ENCODE peak calls at places on chromosomes 6 and 20, in eight cellular contexts. Y is stimulated activated CD4-positive, alpha-beta T cell treated with anti-CD3 and anti-CD28 coated beads, Interleukin-15, amount 100 ng/mL, for 24 hours; R is bronchial epithelial cell; L is NCI-H460; M is GF-D8; W is AG20443; J is mucosa of descending colon; B is aorta. P is an unnamed sample.

GRCh38 chr6:19279137-19279747 is 557.9 kb upstream of the ID4 start:
- DNase-seq in Y (no peak), R (peak), L (no peak), M (no peak), W (no peak), J (no peak), B (no peak), P (peak)

GRCh38 chr6:142400495-142400894 is 98.7 kb downstream of the ADGRG6 start:
- DNase-seq in Y (no peak), R (peak), L (no peak), M (no peak), W (no peak), J (no peak), B (no peak), P (peak)

GRCh38 chr6:56938634-56939294 is 16.1 kb upstream of the BEND6 start:
- DNase-seq in Y (peak), R (peak), L (peak), M (no peak), W (peak), J (no peak), B (peak), P (no peak)

GRCh38 chr6:105511639-105512038 is 108.8 kb upstream of the PREP start:
- DNase-seq in Y (no peak), R (no peak), L (no peak), M (no peak), W (no peak), J (no peak), B (no peak), P (no peak)

GRCh38 chr20:2102585-2103453 is 1.2 kb downstream of the STK35 start:
- DNase-seq in Y (peak), R (peak), L (peak), M (peak), W (peak), J (peak), B (peak), P (peak)

GRCh38 chr6:106906227-106906626 is 68.3 kb downstream of the CD24 start:
- DNase-seq in Y (no peak), R (no peak), L (no peak), M (no peak), W (no peak), J (no peak), B (no peak), P (no peak)

GRCh38 chr20:48052492-48052870 is 267.2 kb upstream of the SULF2 start:
- DNase-seq in Y (no peak), R (peak), L (no peak), M (no peak), W (no peak), J (no peak), B (no peak), P (peak)

GRCh38 chr20:58981564-58982364 is 708 bp downstream of the NELFCD start:
- DNase-seq in Y (no peak), R (peak), L (no peak), M (no peak), W (no peak), J (no peak), B (no peak), P (no peak)

GRCh38 chr6:14501240-14501639 is 383.7 kb downstream of the CD83 start:
- DNase-seq in Y (no peak), R (no peak), L (no peak), M (no peak), W (no peak), J (no peak), B (no peak), P (no peak)

GRCh38 chr20:57591289-57592229 is 28.7 kb downstream of the ZBP1 start:
- DNase-seq in Y (no peak), R (no peak), L (no peak), M (no peak), W (no peak), J (peak), B (peak), P (no peak)

GRCh38 chr6:108454356-108454755 is 106.4 kb upstream of the FOXO3 start:
- DNase-seq in Y (no peak), R (no peak), L (no peak), M (no peak), W (no peak), J (no peak), B (no peak), P (no peak)

GRCh38 chr6:108337721-108338120 is 42.9 kb downstream of the AFG1L start:
- DNase-seq in Y (no peak), R (no peak), L (no peak), M (no peak), W (no peak), J (no peak), B (no peak), P (no peak)

GRCh38 chr6:52498538-52499017 is 78.3 kb downstream of the TRAM2 start:
- DNase-seq in Y (no peak), R (no peak), L (no peak), M (no peak), W (no peak), J (no peak), B (no peak), P (no peak)

GRCh38 chr6:49556429-49556837 is 6.0 kb downstream of the C6orf141 start:
- DNase-seq in Y (no peak), R (peak), L (peak), M (no peak), W (peak), J (no peak), B (no peak), P (peak)

GRCh38 chr6:105646391-105646867 is 243.5 kb upstream of the PREP start:
- DNase-seq in Y (peak), R (peak), L (no peak), M (no peak), W (no peak), J (no peak), B (no peak), P (no peak)

GRCh38 chr20:59925359-59925758 is 8.1 kb downstream of the SYCP2 start:
- DNase-seq in Y (no peak), R (no peak), L (no peak), M (no peak), W (no peak), J (no peak), B (no peak), P (no peak)

GRCh38 chr20:21529863-21530262 is 16.0 kb upstream of the NKX2-2 start:
- DNase-seq in Y (no peak), R (peak), L (no peak), M (no peak), W (no peak), J (no peak), B (no peak), P (no peak)

GRCh38 chr20:62702008-62702290 is 6.7 kb upstream of the NTSR1 start:
- DNase-seq in Y (no peak), R (no peak), L (no peak), M (no peak), W (no peak), J (peak), B (no peak), P (no peak)